ENCODE peak calls at places on chromosomes 16 and 17, in six cellular contexts. M, E, H, C, U and F are unnamed samples.

GRCh38 chr17:35901776-35902175 is 21.6 kb upstream of the CCL5 start:
- DNase-seq in M (no peak), E (no peak), H (no peak), C (no peak), U (no peak), F (no peak)

GRCh38 chr17:77116371-77116860 is 24.4 kb upstream of the SEC14L1 start:
- DNase-seq in M (no peak), E (no peak), H (no peak), C (no peak), U (no peak), F (no peak)

GRCh38 chr17:79648181-79648831 is 37.5 kb upstream of the RBFOX3 start:
- DNase-seq in M (peak; percentile 37), E (no peak), H (no peak), C (no peak), U (no peak), F (no peak)

GRCh38 chr16:75230471-75231110 is 11.8 kb downstream of the CTRB1 start:
- DNase-seq in M (no peak), E (no peak), H (no peak), C (no peak), U (no peak), F (peak; percentile 50)

GRCh38 chr16:1535391-1536291 is 2.2 kb downstream of the TMEM204 start:
- DNase-seq in M (no peak), E (no peak), H (no peak), C (peak; percentile 23), U (no peak), F (no peak)

GRCh38 chr17:36978810-36979584 is 30.2 kb downstream of the AATF start:
- DNase-seq in M (no peak), E (no peak), H (no peak), C (no peak), U (no peak), F (no peak)

GRCh38 chr17:75565066-75565465 is 22.5 kb upstream of the MYO15B start:
- DNase-seq in M (no peak), E (no peak), H (peak; percentile 91), C (peak; percentile 41), U (no peak), F (no peak)

GRCh38 chr16:73232555-73233422 is 184.9 kb upstream of the ZFHX3 start:
- DNase-seq in M (no peak), E (no peak), H (no peak), C (peak; percentile 94), U (peak; percentile 18), F (peak; percentile 43)

GRCh38 chr17:39979021-39979660 is 1.5 kb upstream of the PSMD3 start:
- DNase-seq in M (no peak), E (no peak), H (no peak), C (peak; percentile 89), U (no peak), F (no peak)

GRCh38 chr17:39979865-39980401 is 674 bp upstream of the PSMD3 start:
- DNase-seq in M (no peak), E (no peak), H (no peak), C (peak; percentile 15), U (peak; percentile 23), F (no peak)

GRCh38 chr17:39981207-39982068 is 831 bp downstream of the PSMD3 start:
- DNase-seq in M (no peak), E (no peak), H (no peak), C (no peak), U (no peak), F (no peak)

GRCh38 chr17:39980402-39981206 is at the start of gene PSMD3:
- DNase-seq in M (peak; percentile 98), E (peak; percentile 97), H (peak; percentile 98), C (peak; percentile 99), U (peak; percentile 99), F (peak; percentile 96)

DNA sequence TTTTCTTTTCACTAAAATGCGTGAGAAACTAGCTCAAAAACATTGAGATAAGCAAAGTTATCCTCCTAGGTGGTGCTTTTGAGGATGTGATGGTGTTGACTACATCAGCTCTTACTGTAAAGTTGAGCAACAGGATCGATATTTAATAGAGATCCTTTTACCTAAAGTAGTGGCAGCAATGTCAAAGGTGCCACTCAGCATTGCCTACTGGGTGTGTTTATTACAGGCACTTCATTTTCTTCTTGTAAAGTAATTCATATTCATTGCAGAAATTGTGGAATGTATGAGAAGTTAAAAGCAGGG is 1.4 kb downstream of the PSMD3 start:
- DNase-seq in M (no peak), E (no peak), H (no peak), C (no peak), U (no peak), F (no peak)
- H3K4me3 ChIP-seq in M (peak overlapping the region; percentile 98), E (peak overlapping the region; percentile 83), H (peak overlapping the region; percentile 100), C (peak overlapping the region; percentile 79), U (peak overlapping the region; percentile 99), F (peak overlapping the region; percentile 55)

GRCh38 chr16:77190478-77191258 is at the start of gene MON1B:
- DNase-seq in M (peak; percentile 97), E (peak; percentile 88), H (peak; percentile 97), C (peak; percentile 97), U (peak; percentile 97), F (peak; percentile 95)

GRCh38 chr16:77191259-77191969 is 424 bp downstream of the MON1B start:
- DNase-seq in M (no peak), E (peak; percentile 15), H (peak; percentile 43), C (peak; percentile 17), U (peak; percentile 27), F (peak; percentile 35)

GRCh38 chr16:77193377-77193776 is 2.4 kb downstream of the MON1B start:
- DNase-seq in M (no peak), E (no peak), H (no peak), C (no peak), U (no peak), F (no peak)

GRCh38 chr16:77194295-77195231 is 3.6 kb downstream of the MON1B start:
- DNase-seq in M (no peak), E (no peak), H (no peak), C (no peak), U (no peak), F (no peak)

GRCh38 chr16:77190190-77190477 is 856 bp upstream of the MON1B start:
- DNase-seq in M (no peak), E (no peak), H (no peak), C (no peak), U (no peak), F (no peak)
- TF ChIP-seq CTCF in M (no peak), E (no peak), H (no peak), C (no peak), U (no peak), F (no peak)

DNA sequence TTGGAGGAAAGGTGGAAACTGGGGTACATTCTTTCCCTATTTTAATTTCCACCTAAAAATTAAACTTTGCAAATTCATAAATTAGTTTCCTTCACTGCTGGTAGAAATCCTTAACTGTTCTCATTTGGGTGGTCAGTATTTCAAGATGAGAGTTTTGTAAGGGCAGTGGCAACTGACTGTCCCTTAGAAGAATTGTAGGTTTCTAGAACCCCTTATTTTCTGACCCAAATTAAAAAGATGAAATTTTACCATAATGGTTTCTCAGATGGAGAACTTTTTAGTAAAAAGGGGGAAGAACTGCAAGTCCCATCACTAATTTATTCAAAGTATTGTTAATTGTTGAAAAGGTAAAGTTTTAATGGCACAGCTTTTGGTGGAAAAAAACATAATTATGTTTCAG is 5.6 kb downstream of the IGF2BP1 start:
- DNase-seq in M (no peak), E (no peak), H (no peak), C (no peak), U (no peak), F (no peak)
- H3K4me3 ChIP-seq in M (no peak overlapping the region), E (no peak overlapping the region), H (no peak overlapping the region), C (no peak overlapping the region), U (no peak overlapping the region), F (no peak overlapping the region)

DNA sequence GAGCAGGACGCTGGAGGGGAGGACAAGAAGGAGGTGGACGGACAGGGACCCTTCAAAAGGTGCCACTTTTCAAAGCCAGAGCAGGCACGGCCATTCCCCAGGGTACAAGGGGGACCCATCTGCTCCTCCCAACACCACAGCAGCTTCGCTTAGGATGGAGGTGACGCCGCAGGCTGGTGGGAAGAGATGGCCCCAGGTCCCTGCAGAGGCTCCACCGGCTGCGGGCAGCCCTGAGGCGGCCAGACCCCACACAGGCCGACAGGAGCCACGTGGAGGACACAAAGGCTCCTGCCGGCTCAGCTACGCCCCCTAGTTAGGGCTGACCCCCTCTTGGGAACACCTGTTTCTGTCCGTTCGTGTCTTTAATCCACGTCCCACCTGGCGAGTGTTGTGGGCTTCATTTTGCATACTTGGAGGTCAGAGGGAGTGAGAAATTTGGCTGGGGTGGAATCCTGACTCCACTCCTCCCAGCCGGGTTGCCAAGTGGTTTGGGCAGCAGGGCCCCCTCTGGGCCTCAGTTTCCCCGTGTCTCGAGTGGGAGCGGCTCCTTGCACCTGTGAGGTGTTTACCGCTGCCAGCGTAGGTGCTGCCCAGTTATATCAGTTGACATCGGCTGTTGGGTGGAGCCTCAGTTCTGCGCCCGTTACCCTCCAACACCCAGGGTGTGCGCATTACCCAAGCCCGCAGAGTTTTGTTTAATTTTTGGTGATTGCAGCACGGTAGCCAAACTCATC is 5.8 kb upstream of the FN3KRP start:
- DNase-seq in M (no peak), E (no peak), H (no peak), C (no peak), U (no peak), F (no peak)
- TF ChIP-seq CTCF in M (no peak), E (no peak), H (no peak), C (no peak), U (no peak), F (no peak)

DNA sequence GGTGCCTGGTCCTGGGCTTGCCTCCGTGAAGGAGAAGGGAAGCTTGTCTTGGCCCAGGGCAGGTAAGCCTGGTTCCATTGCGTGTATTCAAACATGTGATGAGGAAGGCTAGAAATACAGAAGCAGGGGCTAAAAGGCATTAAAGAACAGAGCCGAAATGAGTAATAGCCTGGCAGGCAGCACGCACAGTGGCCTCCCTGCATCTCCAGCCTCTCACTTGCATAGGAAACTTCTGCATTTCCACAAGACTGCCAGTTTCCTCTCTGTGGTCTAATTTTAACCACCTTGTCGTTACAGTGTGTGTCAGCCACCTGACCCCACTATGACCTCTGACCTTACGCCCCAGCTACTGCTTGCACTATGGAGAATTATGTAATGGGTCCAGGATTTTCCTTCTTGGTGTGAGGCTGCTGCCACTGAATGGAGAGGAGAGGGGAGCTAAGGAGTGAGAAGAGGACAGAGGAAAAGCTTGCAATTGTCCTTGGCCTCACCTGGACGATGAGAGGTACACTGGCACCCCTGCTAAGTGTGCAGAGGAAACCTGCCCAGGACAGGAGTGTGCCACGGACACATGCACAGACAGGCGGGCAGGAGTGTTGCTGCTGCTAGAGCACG is 32.8 kb downstream of the HIC1 start:
- DNase-seq in M (no peak), E (no peak), H (peak; percentile 12), C (peak; percentile 64), U (peak; percentile 41), F (no peak)
- H3K4me3 ChIP-seq in M (no peak overlapping the region), E (no peak overlapping the region), H (no peak overlapping the region), C (no peak overlapping the region), U (no peak overlapping the region), F (no peak overlapping the region)

GRCh38 chr16:2835638-2836493 is 5.8 kb downstream of the ZG16B start:
- DNase-seq in M (peak; percentile 84), E (no peak), H (peak; percentile 99), C (peak; percentile 87), U (peak; percentile 63), F (peak; percentile 64)
- TF ChIP-seq CTCF in M (peak; percentile 53), E (no peak), H (no peak), C (no peak), U (no peak), F (no peak)